ENCODE peak calls at places on chromosome 16, in four cellular contexts. C, D, T and H are unnamed samples.

GRCh38 chr16:563072-563644 is 3.0 kb downstream of the PRR35 start:
- DNase-seq in C (no peak), T (no peak), D (no peak), H (no peak)

GRCh38 chr16:83969771-83970429 is 1.9 kb downstream of the NECAB2 start:
- DNase-seq in D (no peak), T (no peak), C (no peak), H (no peak)

GRCh38 chr16:67884-68789 is 4.3 kb downstream of the RHBDF1 start:
- DNase-seq in T (no peak), C (no peak), D (no peak), H (no peak)

GRCh38 chr16:4345439-4346204 is 5.5 kb downstream of the PAM16 start:
- DNase-seq in D (no peak), C (no peak), T (no peak), H (no peak)

GRCh38 chr16:66696669-66697630 is at the start of gene CMTM4:
- DNase-seq in T (peak; percentile 83), C (peak; percentile 87), D (peak; percentile 66), H (peak; percentile 44)

GRCh38 chr16:31215287-31216115 is 1.4 kb downstream of the PYDC1 start:
- DNase-seq in C (peak; percentile 57), D (no peak), T (no peak), H (no peak)

GRCh38 chr16:69273009-69273408 is 38.1 kb upstream of the VPS4A start:
- DNase-seq in T (no peak), D (no peak), C (no peak), H (no peak)

GRCh38 chr16:228151-228855 is 946 bp downstream of the LUC7L start:
- DNase-seq in T (peak; percentile 30), D (no peak), C (peak; percentile 5), H (no peak)

GRCh38 chr16:4404247-4404966 is 12.0 kb downstream of the CORO7 start:
- DNase-seq in C (peak; percentile 37), D (no peak), T (peak; percentile 49), H (no peak)

GRCh38 chr16:78242231-78242630 is 142.8 kb downstream of the WWOX start:
- DNase-seq in T (no peak), D (no peak), C (no peak), H (no peak)

GRCh38 chr16:22386976-22387375 is 12.6 kb upstream of the CDR2 start:
- DNase-seq in C (peak; percentile 88), T (no peak), D (no peak), H (no peak)

GRCh38 chr16:75909746-75910145 is 183.5 kb upstream of the CPHXL start:
- DNase-seq in D (no peak), C (no peak), T (no peak), H (peak; percentile 34)

GRCh38 chr16:49036126-49036525 is 245.5 kb downstream of the CBLN1 start:
- DNase-seq in C (no peak), T (no peak), D (no peak), H (no peak)

GRCh38 chr16:66904846-66905632 is 13.6 kb downstream of the CDH16 start:
- DNase-seq in C (no peak), T (no peak), D (no peak), H (no peak)

GRCh38 chr16:19879241-19879792 is 5.3 kb downstream of the GPRC5B start:
- DNase-seq in D (no peak), T (no peak), C (no peak), H (peak; percentile 89)

GRCh38 chr16:85929259-85929704 is 30.3 kb downstream of the IRF8 start:
- DNase-seq in T (no peak), C (peak; percentile 25), D (no peak), H (no peak)

GRCh38 chr16:27301236-27301861 is 12.4 kb upstream of the IL4R start:
- DNase-seq in D (no peak), T (no peak), C (peak; percentile 59), H (no peak)

GRCh38 chr16:528111-529011 is 849 bp downstream of the CAPN15 start:
- DNase-seq in D (peak; percentile 19), T (peak; percentile 37), C (peak; percentile 39), H (peak; percentile 12)

GRCh38 chr16:86573646-86574508 is 4.5 kb upstream of the FOXL1 start:
- DNase-seq in D (no peak), T (no peak), C (no peak), H (no peak)

GRCh38 chr16:67460168-67460567 is 20.8 kb downstream of the ATP6V0D1 start:
- DNase-seq in C (no peak), D (no peak), T (no peak), H (no peak)

GRCh38 chr16:75074920-75075687 is 41.5 kb downstream of the LDHD start:
- DNase-seq in T (peak; percentile 88), D (peak; percentile 89), C (no peak), H (no peak)

GRCh38 chr16:66832661-66833305 is 2.0 kb upstream of the NAE1 start:
- DNase-seq in T (no peak), C (peak; percentile 29), D (no peak), H (no peak)

GRCh38 chr16:87812200-87812656 is 46.4 kb upstream of the KLHDC4 start:
- DNase-seq in D (no peak), C (no peak), T (no peak), H (no peak)

GRCh38 chr16:970379-970765 is 412 bp downstream of the LMF1 start:
- DNase-seq in T (no peak), D (no peak), C (no peak), H (no peak)

GRCh38 chr16:24085665-24086064 is 170.5 kb upstream of the CACNG3 start:
- DNase-seq in T (no peak), C (no peak), D (no peak), H (no peak)

GRCh38 chr16:22300427-22301071 is 3.3 kb downstream of the POLR3E start:
- DNase-seq in D (no peak), T (peak; percentile 61), C (peak; percentile 57), H (no peak)

GRCh38 chr16:84926462-84926861 is 84.9 kb downstream of the ZDHHC7 start:
- DNase-seq in C (no peak), D (no peak), T (no peak), H (no peak)

GRCh38 chr16:57145046-57145963 is 40.5 kb downstream of the PSME3IP1 start:
- DNase-seq in C (no peak), T (no peak), D (no peak), H (no peak)

GRCh38 chr16:65123846-65124513 is 2.1 kb upstream of the CDH11 start:
- DNase-seq in D (no peak), T (no peak), C (no peak), H (no peak)

GRCh38 chr16:47463771-47464624 is 2.9 kb downstream of the PHKB start:
- DNase-seq in C (no peak), T (peak; percentile 13), D (no peak), H (no peak)

GRCh38 chr16:11326084-11326736 is 19.0 kb upstream of the RMI2 start:
- DNase-seq in T (no peak), D (no peak), C (no peak), H (no peak)

GRCh38 chr16:72025404-72026114 is 17.0 kb downstream of the DHODH start:
- DNase-seq in C (no peak), T (no peak), D (no peak), H (no peak)

GRCh38 chr16:83675136-83675535 is 132.6 kb upstream of the HSBP1 start:
- DNase-seq in D (no peak), C (no peak), T (no peak), H (no peak)

GRCh38 chr16:67022531-67023214 is 6.3 kb upstream of the CBFB start:
- DNase-seq in D (no peak), C (peak; percentile 56), T (no peak), H (no peak)

GRCh38 chr16:9827062-9827752 is 355.0 kb downstream of the GRIN2A start:
- DNase-seq in D (no peak), T (no peak), C (no peak), H (no peak)

GRCh38 chr16:51820176-51820575 is 669.1 kb upstream of the SALL1 start:
- DNase-seq in D (no peak), T (no peak), C (no peak), H (no peak)

GRCh38 chr16:1349351-1349750 is 2.3 kb downstream of the TSR3 start:
- DNase-seq in C (no peak), T (no peak), D (no peak), H (no peak)

GRCh38 chr16:57728336-57729181 is 7.0 kb upstream of the KATNB1 start:
- DNase-seq in C (no peak), D (no peak), T (no peak), H (no peak)

GRCh38 chr16:83826146-83826913 is 18.6 kb downstream of the HSBP1 start:
- DNase-seq in D (peak; percentile 37), T (peak; percentile 74), C (peak; percentile 84), H (peak; percentile 84)

GRCh38 chr16:80938035-80938927 is 68.4 kb downstream of the CMC2 start:
- DNase-seq in C (peak; percentile 53), T (no peak), D (no peak), H (peak; percentile 29)

GRCh38 chr16:80940069-80940856 is 66.4 kb downstream of the CMC2 start:
- DNase-seq in T (no peak), D (no peak), C (no peak), H (no peak)

GRCh38 chr16:80935691-80936090 is 71.0 kb downstream of the CMC2 start:
- DNase-seq in T (no peak), C (no peak), D (no peak), H (no peak)

GRCh38 chr16:80936410-80936809 is 70.3 kb downstream of the CMC2 start:
- DNase-seq in T (no peak), C (no peak), D (no peak), H (no peak)

GRCh38 chr16:80938928-80939260 is 67.8 kb downstream of the CMC2 start:
- DNase-seq in D (no peak), T (no peak), C (no peak), H (no peak)
- H3K27ac ChIP-seq in D (no peak overlapping the region), T (no peak overlapping the region), C (no peak overlapping the region), H (peak overlapping the region; percentile 67)

GRCh38 chr16:62805221-62805857 is 769.1 kb upstream of the CDH8 start:
- DNase-seq in C (no peak), D (no peak), T (no peak), H (no peak)
- H3K27ac ChIP-seq in C (no peak overlapping the region), D (no peak overlapping the region), T (no peak overlapping the region), H (no peak overlapping the region)

DNA sequence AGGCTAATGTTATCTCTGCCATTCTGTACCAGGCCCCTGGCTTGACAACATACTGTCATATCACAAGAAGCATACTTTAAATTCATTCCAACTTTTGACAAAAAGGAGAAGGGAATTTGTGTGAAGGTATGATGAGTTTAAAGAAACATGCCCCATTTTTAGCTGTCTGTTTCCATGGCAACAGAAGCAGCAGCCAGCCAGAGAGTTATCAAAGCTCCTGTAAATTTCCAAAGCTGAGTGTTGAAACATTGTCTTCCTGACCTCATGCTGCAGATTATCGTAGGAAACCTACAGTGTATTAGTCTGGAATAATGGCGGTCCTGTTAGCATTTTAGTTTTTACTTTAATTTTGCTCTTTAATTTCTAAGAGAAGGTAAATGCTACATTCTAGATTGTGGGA is 124.9 kb downstream of the MRTFB start:
- DNase-seq in D (no peak), T (peak; percentile 10), C (no peak), H (no peak)
- H3K27ac ChIP-seq in D (no peak overlapping the region), T (no peak overlapping the region), C (no peak overlapping the region), H (no peak overlapping the region)

GRCh38 chr16:3304370-3304769 is 860 bp downstream of the TIGD7 start:
- DNase-seq in T (no peak), C (no peak), D (no peak), H (no peak)
- H3K27ac ChIP-seq in T (no peak overlapping the region), C (peak overlapping the region; percentile 80), D (no peak overlapping the region), H (peak overlapping the region; percentile 92)

DNA sequence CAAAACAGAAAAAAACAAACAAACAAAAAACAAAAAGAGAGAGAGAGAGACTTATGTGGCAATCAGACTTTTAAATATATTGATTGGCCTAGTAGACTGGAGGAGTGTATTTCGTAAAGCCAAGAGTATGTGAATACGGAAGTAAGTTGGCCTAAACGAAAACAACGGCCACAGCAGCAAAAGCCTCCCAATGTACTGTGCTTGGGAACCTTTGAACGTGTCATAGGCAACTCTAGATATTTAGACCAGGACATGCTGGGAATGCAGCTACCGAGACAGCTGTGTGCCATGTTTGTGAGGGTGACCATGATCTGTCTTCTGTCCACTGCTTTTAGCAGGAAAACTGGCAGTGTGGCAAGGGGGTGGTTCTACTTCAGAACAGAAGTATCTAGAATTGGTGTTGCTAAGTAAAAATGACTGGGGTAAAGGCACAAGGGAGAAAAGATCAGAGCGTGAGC is 7.4 kb downstream of the MAF start:
- DNase-seq in T (no peak), D (no peak), C (no peak), H (no peak)
- H3K27ac ChIP-seq in T (no peak overlapping the region), D (peak overlapping the region; percentile 56), C (no peak overlapping the region), H (no peak overlapping the region)